ENCODE peak calls at places on chromosomes 4 and X, in five cellular contexts. X is fibroblast of pulmonary artery; H is C1 segment of cervical spinal cord; F is NCI-H69; A is stimulated activated CD4-positive, alpha-beta T cell treated with anti-CD3 and anti-CD28 coated beads, Interleukin-4, amount 100 ng/mL, for 1 hour. P is an unnamed sample.

GRCh38 chr4:70705146-70705855 is 16.5 kb upstream of the RUFY3 start:
- DNase-seq in X (peak), H (peak), F (peak), A (peak), P (peak)

GRCh38 chrX:5080812-5081211 is 1147.9 kb downstream of the NLGN4X start:
- DNase-seq in X (no peak), H (no peak), F (no peak), A (no peak), P (no peak)

GRCh38 chr4:106763044-106763443 is 273.1 kb downstream of the DKK2 start:
- DNase-seq in X (peak), H (peak), F (no peak), A (no peak), P (no peak)

GRCh38 chr4:109434793-109435080 is 1.1 kb downstream of the SEC24B start:
- DNase-seq in X (peak), H (no peak), F (no peak), A (no peak), P (no peak)

GRCh38 chr4:39083164-39083563 is 21.1 kb downstream of the KLHL5 start:
- DNase-seq in X (peak), H (no peak), F (no peak), A (no peak), P (peak)

GRCh38 chr4:41880840-41881831 is 54.1 kb upstream of the TMEM33 start:
- DNase-seq in X (peak), H (no peak), F (no peak), A (no peak), P (no peak)

GRCh38 chr4:140738111-140738510 is 18.1 kb downstream of the TBC1D9 start:
- DNase-seq in X (no peak), H (no peak), F (no peak), A (no peak), P (no peak)

GRCh38 chr4:6562931-6563901 is 11.8 kb upstream of the MAN2B2 start:
- DNase-seq in X (no peak), H (no peak), F (peak), A (peak), P (no peak)

GRCh38 chrX:112510629-112511028 is 169.1 kb downstream of the LHFPL1 start:
- DNase-seq in X (no peak), H (no peak), F (no peak), A (no peak), P (no peak)

GRCh38 chr4:38898245-38898644 is 30.6 kb downstream of the FAM114A1 start:
- DNase-seq in X (no peak), H (no peak), F (no peak), A (no peak), P (no peak)

GRCh38 chr4:110196206-110196870 is 2.1 kb downstream of the ELOVL6 start:
- DNase-seq in X (no peak), H (peak), F (peak), A (peak), P (peak)

GRCh38 chr4:3512719-3513118 is 19.5 kb downstream of the LRPAP1 start:
- DNase-seq in X (no peak), H (no peak), F (no peak), A (no peak), P (no peak)

GRCh38 chrX:41303013-41303412 is 30.9 kb upstream of the DDX3X start:
- DNase-seq in X (no peak), H (no peak), F (no peak), A (no peak), P (no peak)

GRCh38 chrX:153576961-153577360 is 22.0 kb downstream of the CCNQ start:
- DNase-seq in X (no peak), H (no peak), F (no peak), A (no peak), P (no peak)

GRCh38 chr4:140117946-140118345 is 36.0 kb downstream of the MAML3 start:
- DNase-seq in X (no peak), H (no peak), F (no peak), A (no peak), P (no peak)

GRCh38 chr4:2363056-2363719 is 55.3 kb downstream of the ZFYVE28 start:
- DNase-seq in X (no peak), H (peak), F (no peak), A (no peak), P (no peak)

GRCh38 chr4:125780159-125780558 is 465.4 kb downstream of the FAT4 start:
- DNase-seq in X (peak), H (no peak), F (no peak), A (no peak), P (no peak)

GRCh38 chr4:8727546-8728510 is 135.3 kb downstream of the CPZ start:
- DNase-seq in X (no peak), H (no peak), F (no peak), A (no peak), P (no peak)

GRCh38 chr4:26069218-26069617 is 155.2 kb downstream of the SMIM20 start:
- DNase-seq in X (peak), H (no peak), F (peak), A (no peak), P (no peak)

GRCh38 chr4:122932763-122933162 is 10.4 kb upstream of the NUDT6 start:
- DNase-seq in X (no peak), H (no peak), F (no peak), A (no peak), P (no peak)

GRCh38 chrX:68684291-68684918 is 36.9 kb downstream of the STARD8 start:
- DNase-seq in X (peak), H (no peak), F (no peak), A (peak), P (peak)

GRCh38 chr4:140156529-140157171 is 2.7 kb upstream of the MAML3 start:
- DNase-seq in X (no peak), H (no peak), F (no peak), A (peak), P (no peak)

P was measured in endothelial cell of umbilical vein.